ENCODE peak calls at places on chromosomes 3 and 15, in six cellular contexts. One of them, this sample, is unnamed.

GRCh38 chr3:194089357-194090177 is 46.4 kb upstream of the HES1 start:
- DNase-seq in endothelial cell of umbilical vein: peak
- DNase-seq in H9: peak
- DNase-seq in lower lobe of right lung: peak
- DNase-seq in transverse colon: peak
- DNase-seq in aorta: peak
- DNase-seq in this sample: peak

GRCh38 chr15:31344824-31345605 is 18.4 kb downstream of the KLF13 start:
- DNase-seq in endothelial cell of umbilical vein: no peak
- DNase-seq in H9: no peak
- DNase-seq in lower lobe of right lung: peak
- DNase-seq in transverse colon: peak
- DNase-seq in aorta: no peak
- DNase-seq in this sample: no peak

GRCh38 chr15:65286069-65286703 is 497 bp downstream of the PARP16 start:
- DNase-seq in endothelial cell of umbilical vein: peak
- DNase-seq in H9: no peak
- DNase-seq in lower lobe of right lung: peak
- DNase-seq in transverse colon: peak
- DNase-seq in aorta: no peak
- DNase-seq in this sample: no peak

GRCh38 chr3:4664412-4664811 is 171.3 kb downstream of the ITPR1 start:
- DNase-seq in endothelial cell of umbilical vein: peak
- DNase-seq in H9: no peak
- DNase-seq in lower lobe of right lung: no peak
- DNase-seq in transverse colon: no peak
- DNase-seq in aorta: no peak
- DNase-seq in this sample: no peak

GRCh38 chr15:66928101-66928500 is 137.3 kb upstream of the SMAD3 start:
- DNase-seq in endothelial cell of umbilical vein: no peak
- DNase-seq in H9: no peak
- DNase-seq in lower lobe of right lung: no peak
- DNase-seq in transverse colon: no peak
- DNase-seq in aorta: no peak
- DNase-seq in this sample: no peak

GRCh38 chr15:101014921-101015841 is 96.0 kb downstream of the LRRK1 start:
- DNase-seq in endothelial cell of umbilical vein: peak
- DNase-seq in H9: peak
- DNase-seq in lower lobe of right lung: peak
- DNase-seq in transverse colon: peak
- DNase-seq in aorta: peak
- DNase-seq in this sample: peak

GRCh38 chr15:75732809-75733451 is 20.3 kb upstream of the CSPG4 start:
- DNase-seq in endothelial cell of umbilical vein: peak
- DNase-seq in H9: peak
- DNase-seq in lower lobe of right lung: peak
- DNase-seq in transverse colon: peak
- DNase-seq in aorta: peak
- DNase-seq in this sample: no peak

GRCh38 chr15:75891895-75892294 is 11.8 kb upstream of the FBXO22 start:
- DNase-seq in endothelial cell of umbilical vein: peak
- DNase-seq in H9: no peak
- DNase-seq in lower lobe of right lung: no peak
- DNase-seq in transverse colon: no peak
- DNase-seq in aorta: no peak
- DNase-seq in this sample: no peak

GRCh38 chr3:112115806-112116383 is 17.2 kb downstream of the GCSAM start:
- DNase-seq in endothelial cell of umbilical vein: no peak
- DNase-seq in H9: no peak
- DNase-seq in lower lobe of right lung: no peak
- DNase-seq in transverse colon: no peak
- DNase-seq in aorta: no peak
- DNase-seq in this sample: no peak

GRCh38 chr15:42553549-42553948 is 4.9 kb downstream of the HAUS2 start:
- DNase-seq in endothelial cell of umbilical vein: no peak
- DNase-seq in H9: no peak
- DNase-seq in lower lobe of right lung: no peak
- DNase-seq in transverse colon: no peak
- DNase-seq in aorta: no peak
- DNase-seq in this sample: no peak

GRCh38 chr3:181637056-181637798 is 74.5 kb upstream of the SOX2 start:
- DNase-seq in endothelial cell of umbilical vein: no peak
- DNase-seq in H9: no peak
- DNase-seq in lower lobe of right lung: no peak
- DNase-seq in transverse colon: no peak
- DNase-seq in aorta: no peak
- DNase-seq in this sample: peak

GRCh38 chr3:184250167-184250828 is 826 bp downstream of the EEF1AKMT4 start:
- DNase-seq in endothelial cell of umbilical vein: peak
- DNase-seq in H9: peak
- DNase-seq in lower lobe of right lung: peak
- DNase-seq in transverse colon: peak
- DNase-seq in aorta: peak
- DNase-seq in this sample: peak

GRCh38 chr3:181700168-181701087 is 11.3 kb upstream of the SOX2 start:
- DNase-seq in endothelial cell of umbilical vein: peak
- DNase-seq in H9: peak
- DNase-seq in lower lobe of right lung: no peak
- DNase-seq in transverse colon: peak
- DNase-seq in aorta: no peak
- DNase-seq in this sample: peak

GRCh38 chr3:12242772-12243171 is 46.1 kb upstream of the PPARG start:
- DNase-seq in endothelial cell of umbilical vein: no peak
- DNase-seq in H9: no peak
- DNase-seq in lower lobe of right lung: no peak
- DNase-seq in transverse colon: no peak
- DNase-seq in aorta: no peak
- DNase-seq in this sample: no peak

GRCh38 chr3:20190991-20191390 is 5.0 kb upstream of the SGO1 start:
- DNase-seq in endothelial cell of umbilical vein: no peak
- DNase-seq in H9: peak
- DNase-seq in lower lobe of right lung: no peak
- DNase-seq in transverse colon: no peak
- DNase-seq in aorta: no peak
- DNase-seq in this sample: no peak

GRCh38 chr3:197331131-197331530 is 32.7 kb upstream of the DLG1 start:
- DNase-seq in endothelial cell of umbilical vein: no peak
- DNase-seq in H9: no peak
- DNase-seq in lower lobe of right lung: no peak
- DNase-seq in transverse colon: no peak
- DNase-seq in aorta: no peak
- DNase-seq in this sample: no peak

GRCh38 chr15:62803856-62804400 is 238.6 kb upstream of the TPM1 start:
- DNase-seq in endothelial cell of umbilical vein: no peak
- DNase-seq in H9: no peak
- DNase-seq in lower lobe of right lung: no peak
- DNase-seq in transverse colon: no peak
- DNase-seq in aorta: no peak
- DNase-seq in this sample: no peak
- H3K27ac ChIP-seq in endothelial cell of umbilical vein: no peak
- H3K27ac ChIP-seq in H9: no peak
- H3K27ac ChIP-seq in lower lobe of right lung: no peak
- H3K27ac ChIP-seq in transverse colon: no peak
- H3K27ac ChIP-seq in aorta: no peak
- H3K27ac ChIP-seq in this sample: no peak

DNA sequence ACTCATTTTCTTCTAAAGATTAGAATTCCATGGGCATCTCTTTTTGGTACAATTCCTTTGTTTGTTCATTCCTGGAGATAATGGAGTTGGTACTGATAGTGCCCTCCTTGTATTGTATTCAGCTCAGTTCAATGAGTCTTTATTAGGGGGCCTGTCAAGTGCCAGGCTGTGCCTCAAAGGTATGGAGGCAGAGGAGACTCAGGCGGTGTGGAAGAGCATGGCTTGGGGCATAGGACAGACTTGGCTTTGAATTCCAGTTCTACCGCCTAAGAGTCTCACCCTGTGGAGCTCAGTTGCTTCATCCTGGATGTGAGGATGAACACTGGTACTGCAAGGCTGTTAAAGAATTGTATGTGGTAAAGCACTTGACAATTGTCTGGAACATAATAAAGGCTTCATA is 196.6 kb upstream of the IL12A start:
- DNase-seq in endothelial cell of umbilical vein: no peak
- DNase-seq in H9: no peak
- DNase-seq in lower lobe of right lung: no peak
- DNase-seq in transverse colon: no peak
- DNase-seq in aorta: no peak
- DNase-seq in this sample: no peak
- H3K27ac ChIP-seq in endothelial cell of umbilical vein: no peak
- H3K27ac ChIP-seq in H9: no peak
- H3K27ac ChIP-seq in lower lobe of right lung: no peak
- H3K27ac ChIP-seq in transverse colon: peak
- H3K27ac ChIP-seq in aorta: no peak
- H3K27ac ChIP-seq in this sample: no peak

GRCh38 chr3:45218578-45219390 is 7.3 kb downstream of the TMEM158 start:
- DNase-seq in endothelial cell of umbilical vein: no peak
- DNase-seq in H9: no peak
- DNase-seq in lower lobe of right lung: no peak
- DNase-seq in transverse colon: no peak
- DNase-seq in aorta: no peak
- DNase-seq in this sample: peak
- H3K27ac ChIP-seq in endothelial cell of umbilical vein: no peak
- H3K27ac ChIP-seq in H9: no peak
- H3K27ac ChIP-seq in lower lobe of right lung: no peak
- H3K27ac ChIP-seq in transverse colon: peak
- H3K27ac ChIP-seq in aorta: no peak
- H3K27ac ChIP-seq in this sample: peak

GRCh38 chr3:69178838-69179739 is 56.7 kb upstream of the LMOD3 start:
- DNase-seq in endothelial cell of umbilical vein: peak
- DNase-seq in H9: no peak
- DNase-seq in lower lobe of right lung: no peak
- DNase-seq in transverse colon: no peak
- DNase-seq in aorta: no peak
- DNase-seq in this sample: peak
- H3K27ac ChIP-seq in endothelial cell of umbilical vein: peak
- H3K27ac ChIP-seq in H9: no peak
- H3K27ac ChIP-seq in lower lobe of right lung: peak
- H3K27ac ChIP-seq in transverse colon: peak
- H3K27ac ChIP-seq in aorta: no peak
- H3K27ac ChIP-seq in this sample: peak

DNA sequence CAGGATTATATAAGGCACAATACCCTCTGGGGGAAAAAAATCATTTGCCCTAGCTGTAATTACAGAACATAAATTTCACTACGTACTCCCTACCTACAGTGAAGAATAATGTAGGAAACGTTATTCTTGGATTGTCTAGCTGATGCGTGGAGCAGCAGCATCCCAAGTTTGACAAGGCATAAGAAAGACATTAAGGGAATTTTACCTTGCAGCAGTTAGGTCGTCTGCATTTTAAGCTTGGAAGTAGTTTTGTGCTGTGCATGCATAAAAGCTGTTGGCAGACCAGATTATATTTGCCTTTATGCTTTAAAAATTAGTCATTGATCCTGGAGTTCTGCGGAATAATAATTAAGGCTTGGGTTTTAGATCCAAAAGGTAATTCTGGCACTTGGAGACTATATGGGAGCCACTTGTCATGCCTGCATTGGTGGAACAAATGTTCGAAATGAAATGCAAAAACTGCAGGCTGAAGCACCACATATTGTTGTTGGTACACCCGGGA is 2.2 kb downstream of the EIF4A2 start:
- DNase-seq in endothelial cell of umbilical vein: no peak
- DNase-seq in H9: no peak
- DNase-seq in lower lobe of right lung: no peak
- DNase-seq in transverse colon: no peak
- DNase-seq in aorta: no peak
- DNase-seq in this sample: no peak
- H3K27ac ChIP-seq in endothelial cell of umbilical vein: no peak
- H3K27ac ChIP-seq in H9: peak
- H3K27ac ChIP-seq in lower lobe of right lung: no peak
- H3K27ac ChIP-seq in transverse colon: peak
- H3K27ac ChIP-seq in aorta: no peak
- H3K27ac ChIP-seq in this sample: peak

GRCh38 chr3:45604066-45604465 is 9.5 kb downstream of the LIMD1 start:
- DNase-seq in endothelial cell of umbilical vein: no peak
- DNase-seq in H9: no peak
- DNase-seq in lower lobe of right lung: peak
- DNase-seq in transverse colon: no peak
- DNase-seq in aorta: no peak
- DNase-seq in this sample: no peak
- H3K27ac ChIP-seq in endothelial cell of umbilical vein: no peak
- H3K27ac ChIP-seq in H9: no peak
- H3K27ac ChIP-seq in lower lobe of right lung: no peak
- H3K27ac ChIP-seq in transverse colon: no peak
- H3K27ac ChIP-seq in aorta: peak
- H3K27ac ChIP-seq in this sample: no peak

This sample was measured in PC-9.